ENCODE peak calls at places on chromosome 16, in five cellular contexts. T is A549, U is HepG2, R is GM12878, L is IMR-90. H is an unnamed sample.

GRCh38 chr16:65600046-65600445 is 478.2 kb upstream of the CDH11 start:
- DNase-seq in U (no peak), R (no peak), T (no peak), L (no peak), H (no peak)

GRCh38 chr16:3076577-3076976 is 11.1 kb downstream of the IL32 start:
- DNase-seq in R (no peak), T (no peak), U (no peak), L (no peak), H (peak; percentile 3)

GRCh38 chr16:73753931-73754330 is 542.7 kb upstream of the PSMD7 start:
- DNase-seq in T (no peak), U (no peak), R (no peak), L (no peak), H (no peak)

GRCh38 chr16:26688105-26688504 is 378.6 kb upstream of the C16orf82 start:
- DNase-seq in R (no peak), L (no peak), T (no peak), U (no peak), H (no peak)

GRCh38 chr16:31569360-31569717 is 41.6 kb downstream of the AHSP start:
- DNase-seq in T (no peak), U (no peak), L (no peak), R (no peak), H (no peak)

GRCh38 chr16:69105501-69106361 is at the start of gene HAS3:
- DNase-seq in L (peak; percentile 48), U (peak; percentile 34), R (no peak), T (peak; percentile 84), H (peak; percentile 83)

GRCh38 chr16:1003551-1004347 is 22.2 kb downstream of the SOX8 start:
- DNase-seq in L (peak; percentile 14), R (no peak), U (no peak), T (no peak), H (no peak)

GRCh38 chr16:2699791-2700600 is 17.7 kb downstream of the KCTD5 start:
- DNase-seq in T (no peak), R (no peak), L (no peak), U (no peak), H (no peak)

GRCh38 chr16:57865746-57866528 is 63.6 kb upstream of the KIFC3 start:
- DNase-seq in U (no peak), T (no peak), L (no peak), R (no peak), H (no peak)

GRCh38 chr16:19294156-19294649 is 8.7 kb downstream of the CLEC19A start:
- DNase-seq in U (no peak), R (peak; percentile 84), L (no peak), T (peak; percentile 45), H (no peak)

GRCh38 chr16:73732681-73733080 is 563.9 kb upstream of the PSMD7 start:
- DNase-seq in U (no peak), T (no peak), R (no peak), L (no peak), H (no peak)

DNA sequence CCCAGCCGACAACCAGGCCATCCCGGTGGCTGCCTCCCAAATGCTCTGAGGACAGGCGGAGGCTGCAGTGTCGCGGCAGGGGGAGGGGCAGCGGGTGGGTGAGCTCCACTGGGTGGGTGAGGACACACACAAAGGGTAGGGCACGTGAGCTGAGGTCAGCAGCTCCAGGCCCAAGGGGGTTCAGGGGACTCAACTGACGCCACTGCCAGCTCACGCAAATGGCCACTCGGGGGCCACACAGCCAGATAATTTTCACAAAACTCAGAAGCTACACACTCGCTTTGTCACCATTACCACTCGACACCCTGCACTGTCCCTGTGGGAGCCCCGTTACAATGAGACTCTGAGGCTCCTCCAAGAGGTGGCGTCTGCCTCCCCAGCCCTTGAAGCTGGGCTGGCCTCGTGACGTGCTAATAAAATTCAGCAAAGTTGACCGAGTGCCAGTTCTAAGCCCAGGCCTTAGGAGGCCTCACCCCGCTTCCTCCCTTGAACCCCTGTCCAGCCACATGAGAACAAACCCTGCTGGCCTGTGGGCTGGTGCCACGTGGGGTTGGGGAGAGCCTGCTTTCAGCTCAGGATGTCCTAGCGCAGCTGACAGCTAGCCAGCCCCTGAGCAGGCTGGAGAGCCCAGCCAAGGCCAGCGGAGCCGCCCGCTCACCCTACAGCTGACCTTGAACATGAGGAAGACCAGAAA is 56.9 kb downstream of the RMI2 start:
- DNase-seq in T (no peak), L (no peak), U (no peak), R (no peak), H (no peak)
- TF ChIP-seq BHLHE40 in T (no peak), L (no peak), U (no peak), R (peak; percentile 24), H (no peak)

DNA sequence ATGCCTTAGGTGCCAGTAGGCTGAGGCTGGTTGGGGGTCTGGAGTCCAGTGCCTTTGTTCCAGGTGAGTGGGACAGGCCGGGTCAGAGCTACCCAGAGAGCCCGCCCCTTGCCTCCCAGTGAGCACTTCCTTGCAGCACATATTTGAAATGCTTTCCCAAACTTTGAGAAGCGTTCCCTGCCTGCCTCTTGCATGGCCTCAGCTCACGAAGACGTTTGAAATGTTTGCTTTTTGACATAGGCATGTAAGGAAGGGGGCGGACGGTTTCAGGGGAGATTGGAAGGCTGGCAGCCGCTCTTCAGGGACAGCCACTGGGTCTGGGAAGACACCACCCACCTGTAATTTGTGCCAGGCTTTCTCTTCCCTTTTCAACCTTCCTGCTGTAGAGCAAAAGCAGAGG is 5.1 kb upstream of the FOXL1 start:
- DNase-seq in L (no peak), T (no peak), U (no peak), R (no peak), H (no peak)
- H3K4me3 ChIP-seq in L (no peak overlapping the region), T (no peak overlapping the region), U (no peak overlapping the region), R (no peak overlapping the region), H (no peak overlapping the region)

GRCh38 chr16:52742052-52742451 is 195.1 kb upstream of the TOX3 start:
- DNase-seq in L (no peak), T (no peak), U (no peak), R (no peak), H (no peak)
- TF ChIP-seq BHLHE40 in L (no peak), T (no peak), U (no peak), R (no peak), H (no peak)

GRCh38 chr16:62036101-62036806 is at the start of gene CDH8:
- DNase-seq in T (no peak), R (no peak), U (no peak), L (no peak), H (no peak)
- H3K4me3 ChIP-seq in T (peak within 1 kb of the TSS; percentile 24), R (no peak within 1 kb of the TSS), U (no peak within 1 kb of the TSS), L (no peak within 1 kb of the TSS), H (no peak within 1 kb of the TSS)

GRCh38 chr16:22898131-22898530 is 84.2 kb downstream of the HS3ST2 start:
- DNase-seq in L (no peak), R (no peak), T (no peak), U (no peak), H (no peak)

GRCh38 chr16:22897184-22897583 is 83.2 kb downstream of the HS3ST2 start:
- DNase-seq in L (no peak), R (no peak), T (no peak), U (no peak), H (no peak)

GRCh38 chr16:22900863-22901262 is 86.9 kb downstream of the HS3ST2 start:
- DNase-seq in R (no peak), U (no peak), T (no peak), L (no peak), H (no peak)

GRCh38 chr16:22901563-22901962 is 87.6 kb downstream of the HS3ST2 start:
- DNase-seq in L (no peak), R (no peak), U (no peak), T (no peak), H (no peak)

GRCh38 chr16:22898874-22899348 is 84.9 kb downstream of the HS3ST2 start:
- DNase-seq in R (peak; percentile 1), T (peak; percentile 73), L (peak; percentile 56), U (peak; percentile 70), H (peak; percentile 31)
- TF ChIP-seq BHLHE40 in R (no peak), T (no peak), L (no peak), U (no peak), H (no peak)

GRCh38 chr16:20676268-20676828 is 21.1 kb downstream of the ACSM1 start:
- DNase-seq in T (no peak), R (peak; percentile 3), U (no peak), L (no peak), H (no peak)
- H3K4me3 ChIP-seq in T (no peak overlapping the region), R (peak overlapping the region; percentile 75), U (peak overlapping the region; percentile 75), L (no peak overlapping the region), H (peak overlapping the region; percentile 51)

DNA sequence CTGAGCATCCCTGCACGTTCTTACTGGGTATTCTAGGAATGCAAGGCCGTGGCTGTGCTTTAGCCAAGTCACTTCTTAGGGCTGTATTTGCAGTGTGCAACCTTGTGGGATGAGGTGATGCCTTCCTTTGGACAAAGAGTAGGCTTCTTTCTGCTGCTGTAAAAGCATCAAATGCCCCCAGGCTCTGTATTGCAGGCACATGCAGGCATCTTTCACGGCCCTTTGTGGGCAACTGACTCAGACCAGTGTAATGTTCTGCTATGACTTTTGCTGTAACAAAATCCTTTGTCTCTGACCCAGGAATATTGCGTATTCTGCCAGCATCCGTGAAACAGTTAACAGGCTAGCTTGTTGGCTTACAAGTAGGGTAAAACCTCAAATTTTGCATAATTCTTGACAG is 30.9 kb upstream of the GCSH start:
- DNase-seq in U (no peak), T (no peak), R (no peak), L (peak; percentile 67), H (no peak)
- TF ChIP-seq BHLHE40 in U (no peak), T (no peak), R (no peak), L (peak; percentile 77), H (no peak)

DNA sequence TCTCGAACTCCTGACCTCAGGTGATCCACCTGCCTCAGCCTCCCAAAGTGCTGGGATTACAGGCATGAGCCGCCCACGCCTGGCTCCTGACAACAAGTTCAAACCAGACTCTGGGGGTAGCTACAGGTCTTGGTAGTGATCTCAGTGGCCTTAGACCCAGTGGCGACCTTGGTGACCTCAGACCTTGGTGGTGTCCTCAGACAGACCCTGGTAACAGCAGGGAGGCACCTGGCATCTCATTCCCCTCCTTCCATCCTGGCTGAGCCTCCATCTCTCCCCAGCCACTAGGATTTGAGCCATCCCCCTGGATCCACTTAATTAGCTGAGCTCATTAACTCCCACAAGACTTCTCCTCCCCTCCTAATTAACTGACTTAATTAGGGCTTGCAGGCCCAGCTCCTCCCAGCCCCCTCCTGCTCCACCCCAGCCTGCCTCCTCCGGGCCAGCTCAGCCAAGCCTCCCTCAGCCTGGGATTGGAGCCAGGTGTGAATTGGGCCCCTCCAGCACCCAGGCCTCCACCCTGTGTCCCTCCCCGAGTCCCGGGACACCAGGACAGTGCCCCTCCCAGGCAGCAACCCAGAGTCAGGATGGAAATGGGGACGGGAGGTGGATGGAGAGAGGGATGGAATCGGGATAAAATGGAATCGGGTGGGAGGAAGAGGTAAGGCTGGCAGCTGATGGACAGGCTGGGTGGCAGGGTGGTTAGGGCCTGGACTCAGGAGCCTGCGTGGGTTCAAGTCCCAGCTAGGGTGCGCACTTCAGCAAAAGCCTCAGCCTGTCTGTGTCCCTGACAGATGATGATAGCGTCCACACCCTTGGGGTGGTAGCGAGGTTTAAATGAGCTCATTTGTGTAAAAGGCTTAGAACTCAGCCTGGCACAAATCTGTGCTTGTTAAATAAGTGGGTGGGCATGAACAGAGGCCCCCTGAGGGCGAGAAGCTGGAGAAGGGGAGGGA is 11.2 kb upstream of the SBK1 start:
- DNase-seq in L (no peak), U (no peak), R (no peak), T (peak; percentile 34), H (peak; percentile 34)
- H3K4me3 ChIP-seq in L (no peak overlapping the region), U (no peak overlapping the region), R (no peak overlapping the region), T (no peak overlapping the region), H (no peak overlapping the region)

GRCh38 chr16:51116353-51116752 is 34.7 kb downstream of the SALL1 start:
- DNase-seq in U (no peak), T (no peak), R (no peak), L (no peak), H (no peak)
- TF ChIP-seq BHLHE40 in U (no peak), T (no peak), R (no peak), L (no peak), H (no peak)

H was measured in K562.